ENCODE peak calls at places on chromosomes 13 and 19, in eight cellular contexts. One of them, this sample, is unnamed.

GRCh38 chr19:29837448-29837961 is 25.7 kb downstream of the CCNE1 start:
- DNase-seq in left lung: no peak
- DNase-seq in left ventricle myocardium inferior: no peak
- DNase-seq in astrocyte of the cerebellum: no peak
- DNase-seq in heart right ventricle: no peak
- DNase-seq in endodermal cell: no peak
- DNase-seq in fibroblast of mammary gland: no peak
- DNase-seq in epithelial cell of esophagus: no peak
- DNase-seq in this sample: no peak

GRCh38 chr19:27689734-27690241 is 1523.2 kb downstream of the UQCRFS1 start:
- DNase-seq in left lung: no peak
- DNase-seq in left ventricle myocardium inferior: no peak
- DNase-seq in astrocyte of the cerebellum: no peak
- DNase-seq in heart right ventricle: no peak
- DNase-seq in endodermal cell: no peak
- DNase-seq in fibroblast of mammary gland: no peak
- DNase-seq in epithelial cell of esophagus: no peak
- DNase-seq in this sample: no peak

GRCh38 chr19:55165952-55166529 is 372 bp downstream of the DNAAF3 start:
- DNase-seq in left lung: no peak
- DNase-seq in left ventricle myocardium inferior: peak; percentile 47
- DNase-seq in astrocyte of the cerebellum: peak; percentile 32
- DNase-seq in heart right ventricle: peak; percentile 70
- DNase-seq in endodermal cell: peak; percentile 95
- DNase-seq in fibroblast of mammary gland: peak; percentile 61
- DNase-seq in epithelial cell of esophagus: peak; percentile 90
- DNase-seq in this sample: peak; percentile 79

GRCh38 chr13:66114127-66114526 is 1116.0 kb downstream of the PCDH9 start:
- DNase-seq in left lung: no peak
- DNase-seq in left ventricle myocardium inferior: no peak
- DNase-seq in astrocyte of the cerebellum: no peak
- DNase-seq in heart right ventricle: no peak
- DNase-seq in endodermal cell: no peak
- DNase-seq in fibroblast of mammary gland: peak; percentile 80
- DNase-seq in epithelial cell of esophagus: no peak
- DNase-seq in this sample: no peak

GRCh38 chr13:97648171-97648880 is 214.4 kb downstream of the RAP2A start:
- DNase-seq in left lung: no peak
- DNase-seq in left ventricle myocardium inferior: no peak
- DNase-seq in astrocyte of the cerebellum: no peak
- DNase-seq in heart right ventricle: no peak
- DNase-seq in endodermal cell: peak; percentile 60
- DNase-seq in fibroblast of mammary gland: no peak
- DNase-seq in epithelial cell of esophagus: peak; percentile 84
- DNase-seq in this sample: peak; percentile 44

GRCh38 chr13:20001351-20001750 is 42.8 kb downstream of the ZMYM2 start:
- DNase-seq in left lung: no peak
- DNase-seq in left ventricle myocardium inferior: no peak
- DNase-seq in astrocyte of the cerebellum: no peak
- DNase-seq in heart right ventricle: no peak
- DNase-seq in endodermal cell: no peak
- DNase-seq in fibroblast of mammary gland: no peak
- DNase-seq in epithelial cell of esophagus: no peak
- DNase-seq in this sample: no peak

GRCh38 chr13:111359930-111360329 is 39.5 kb downstream of the TEX29 start:
- DNase-seq in left lung: no peak
- DNase-seq in left ventricle myocardium inferior: no peak
- DNase-seq in astrocyte of the cerebellum: no peak
- DNase-seq in heart right ventricle: no peak
- DNase-seq in endodermal cell: peak; percentile 63
- DNase-seq in fibroblast of mammary gland: no peak
- DNase-seq in epithelial cell of esophagus: no peak
- DNase-seq in this sample: no peak

GRCh38 chr19:13796301-13797057 is 1.2 kb downstream of the ZSWIM4 start:
- DNase-seq in left lung: peak; percentile 78
- DNase-seq in left ventricle myocardium inferior: peak; percentile 76
- DNase-seq in astrocyte of the cerebellum: peak; percentile 91
- DNase-seq in heart right ventricle: peak; percentile 84
- DNase-seq in endodermal cell: peak; percentile 81
- DNase-seq in fibroblast of mammary gland: peak; percentile 97
- DNase-seq in epithelial cell of esophagus: peak; percentile 96
- DNase-seq in this sample: peak; percentile 95

GRCh38 chr19:52522555-52522954 is 4.9 kb upstream of the ZNF808 start:
- DNase-seq in left lung: no peak
- DNase-seq in left ventricle myocardium inferior: no peak
- DNase-seq in astrocyte of the cerebellum: no peak
- DNase-seq in heart right ventricle: no peak
- DNase-seq in endodermal cell: peak; percentile 58
- DNase-seq in fibroblast of mammary gland: no peak
- DNase-seq in epithelial cell of esophagus: no peak
- DNase-seq in this sample: no peak

GRCh38 chr13:110185696-110186095 is 121.3 kb downstream of the COL4A1 start:
- DNase-seq in left lung: no peak
- DNase-seq in left ventricle myocardium inferior: no peak
- DNase-seq in astrocyte of the cerebellum: peak; percentile 22
- DNase-seq in heart right ventricle: no peak
- DNase-seq in endodermal cell: no peak
- DNase-seq in fibroblast of mammary gland: peak; percentile 16
- DNase-seq in epithelial cell of esophagus: no peak
- DNase-seq in this sample: no peak

GRCh38 chr19:17376935-17377600 is at the start of gene PLVAP:
- DNase-seq in left lung: no peak
- DNase-seq in left ventricle myocardium inferior: peak; percentile 36
- DNase-seq in astrocyte of the cerebellum: no peak
- DNase-seq in heart right ventricle: peak; percentile 41
- DNase-seq in endodermal cell: no peak
- DNase-seq in fibroblast of mammary gland: no peak
- DNase-seq in epithelial cell of esophagus: no peak
- DNase-seq in this sample: no peak

GRCh38 chr19:3573162-3573857 is 566 bp downstream of the HMG20B start:
- DNase-seq in left lung: no peak
- DNase-seq in left ventricle myocardium inferior: no peak
- DNase-seq in astrocyte of the cerebellum: no peak
- DNase-seq in heart right ventricle: no peak
- DNase-seq in endodermal cell: no peak
- DNase-seq in fibroblast of mammary gland: no peak
- DNase-seq in epithelial cell of esophagus: no peak
- DNase-seq in this sample: no peak
- TF ChIP-seq CTCF in left lung: no peak
- TF ChIP-seq CTCF in left ventricle myocardium inferior: no peak
- TF ChIP-seq CTCF in astrocyte of the cerebellum: no peak
- TF ChIP-seq CTCF in heart right ventricle: no peak
- TF ChIP-seq CTCF in endodermal cell: no peak
- TF ChIP-seq CTCF in fibroblast of mammary gland: no peak
- TF ChIP-seq CTCF in epithelial cell of esophagus: no peak
- TF ChIP-seq CTCF in this sample: no peak

GRCh38 chr19:47107953-47108746 is 5.4 kb downstream of the ZC3H4 start:
- DNase-seq in left lung: no peak
- DNase-seq in left ventricle myocardium inferior: no peak
- DNase-seq in astrocyte of the cerebellum: no peak
- DNase-seq in heart right ventricle: no peak
- DNase-seq in endodermal cell: peak; percentile 51
- DNase-seq in fibroblast of mammary gland: peak; percentile 49
- DNase-seq in epithelial cell of esophagus: peak; percentile 47
- DNase-seq in this sample: no peak

GRCh38 chr19:47110521-47111080 is 3.0 kb downstream of the ZC3H4 start:
- DNase-seq in left lung: no peak
- DNase-seq in left ventricle myocardium inferior: no peak
- DNase-seq in astrocyte of the cerebellum: no peak
- DNase-seq in heart right ventricle: no peak
- DNase-seq in endodermal cell: no peak
- DNase-seq in fibroblast of mammary gland: no peak
- DNase-seq in epithelial cell of esophagus: no peak
- DNase-seq in this sample: no peak

GRCh38 chr19:47111081-47111589 is 2.4 kb downstream of the ZC3H4 start:
- DNase-seq in left lung: peak; percentile 44
- DNase-seq in left ventricle myocardium inferior: no peak
- DNase-seq in astrocyte of the cerebellum: no peak
- DNase-seq in heart right ventricle: peak; percentile 34
- DNase-seq in endodermal cell: peak; percentile 39
- DNase-seq in fibroblast of mammary gland: no peak
- DNase-seq in epithelial cell of esophagus: no peak
- DNase-seq in this sample: no peak

GRCh38 chr19:47109177-47109540 is 4.4 kb downstream of the ZC3H4 start:
- DNase-seq in left lung: no peak
- DNase-seq in left ventricle myocardium inferior: no peak
- DNase-seq in astrocyte of the cerebellum: no peak
- DNase-seq in heart right ventricle: no peak
- DNase-seq in endodermal cell: no peak
- DNase-seq in fibroblast of mammary gland: no peak
- DNase-seq in epithelial cell of esophagus: no peak
- DNase-seq in this sample: no peak

DNA sequence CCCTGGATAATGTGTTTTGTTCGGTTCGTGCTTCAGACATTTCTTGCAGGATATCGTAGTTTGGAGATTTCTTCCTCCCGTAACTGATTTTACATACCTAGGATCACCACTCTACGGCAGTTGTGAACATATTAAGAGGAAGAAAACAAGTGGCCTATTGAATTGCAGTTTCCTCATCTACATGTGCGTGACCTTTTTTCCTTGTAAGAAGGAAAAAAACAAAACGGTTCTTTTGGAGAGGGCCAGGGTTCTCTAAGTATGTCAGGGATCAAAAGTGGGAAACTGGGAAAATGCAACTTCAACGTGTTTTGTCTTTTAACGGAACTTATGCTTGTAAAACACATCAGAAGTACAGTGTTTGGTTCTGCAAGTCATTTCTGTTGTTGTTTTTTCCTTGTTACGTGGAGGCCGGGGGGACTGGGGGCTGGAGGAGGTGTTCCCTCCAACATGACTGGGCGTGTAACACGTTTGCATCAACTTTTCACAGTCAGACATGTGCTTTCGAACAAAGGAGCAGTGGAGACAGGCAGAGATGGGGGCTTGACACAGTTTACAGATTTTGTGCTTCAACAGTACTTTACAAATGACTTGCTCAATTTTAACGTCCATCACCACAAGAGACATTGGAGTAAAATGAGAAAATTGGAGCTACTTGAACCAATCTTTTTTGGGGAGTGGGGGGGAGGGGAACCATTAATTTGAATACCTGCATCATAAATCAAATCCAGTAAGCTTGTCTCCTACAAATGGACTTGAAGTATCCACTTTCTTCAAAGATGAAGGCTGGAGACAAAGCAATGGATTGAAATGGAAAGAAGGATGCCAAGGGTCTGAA is 3.8 kb downstream of the ZC3H4 start:
- DNase-seq in left lung: no peak
- DNase-seq in left ventricle myocardium inferior: no peak
- DNase-seq in astrocyte of the cerebellum: no peak
- DNase-seq in heart right ventricle: no peak
- DNase-seq in endodermal cell: peak; percentile 58
- DNase-seq in fibroblast of mammary gland: peak; percentile 69
- DNase-seq in epithelial cell of esophagus: peak; percentile 73
- DNase-seq in this sample: peak; percentile 62
- H3K4me3 ChIP-seq in left lung: peak overlapping the region; percentile 79
- H3K4me3 ChIP-seq in left ventricle myocardium inferior: peak overlapping the region; percentile 95
- H3K4me3 ChIP-seq in astrocyte of the cerebellum: peak overlapping the region; percentile 96
- H3K4me3 ChIP-seq in heart right ventricle: peak overlapping the region; percentile 77
- H3K4me3 ChIP-seq in endodermal cell: peak overlapping the region; percentile 97
- H3K4me3 ChIP-seq in fibroblast of mammary gland: peak overlapping the region; percentile 83
- H3K4me3 ChIP-seq in epithelial cell of esophagus: peak overlapping the region; percentile 99
- H3K4me3 ChIP-seq in this sample: peak overlapping the region; percentile 90

GRCh38 chr19:38850231-38850975 is 617 bp upstream of the HNRNPL start:
- DNase-seq in left lung: peak; percentile 100
- DNase-seq in left ventricle myocardium inferior: peak; percentile 99
- DNase-seq in astrocyte of the cerebellum: peak; percentile 100
- DNase-seq in heart right ventricle: peak; percentile 100
- DNase-seq in endodermal cell: peak; percentile 100
- DNase-seq in fibroblast of mammary gland: peak; percentile 100
- DNase-seq in epithelial cell of esophagus: peak; percentile 100
- DNase-seq in this sample: peak; percentile 100
- TF ChIP-seq CTCF in left lung: no peak
- TF ChIP-seq CTCF in left ventricle myocardium inferior: peak; percentile 41
- TF ChIP-seq CTCF in astrocyte of the cerebellum: peak; percentile 10
- TF ChIP-seq CTCF in heart right ventricle: peak; percentile 36
- TF ChIP-seq CTCF in endodermal cell: peak; percentile 49
- TF ChIP-seq CTCF in fibroblast of mammary gland: no peak
- TF ChIP-seq CTCF in epithelial cell of esophagus: no peak
- TF ChIP-seq CTCF in this sample: no peak

GRCh38 chr19:41422456-41422855 is 4.7 kb downstream of the B3GNT8 start:
- DNase-seq in left lung: no peak
- DNase-seq in left ventricle myocardium inferior: peak; percentile 41
- DNase-seq in astrocyte of the cerebellum: no peak
- DNase-seq in heart right ventricle: no peak
- DNase-seq in endodermal cell: no peak
- DNase-seq in fibroblast of mammary gland: no peak
- DNase-seq in epithelial cell of esophagus: no peak
- DNase-seq in this sample: no peak

GRCh38 chr19:41422955-41423354 is 4.2 kb downstream of the B3GNT8 start:
- DNase-seq in left lung: no peak
- DNase-seq in left ventricle myocardium inferior: no peak
- DNase-seq in astrocyte of the cerebellum: no peak
- DNase-seq in heart right ventricle: no peak
- DNase-seq in endodermal cell: no peak
- DNase-seq in fibroblast of mammary gland: no peak
- DNase-seq in epithelial cell of esophagus: no peak
- DNase-seq in this sample: no peak

GRCh38 chr19:41426116-41426841 is 895 bp downstream of the B3GNT8 start:
- DNase-seq in left lung: no peak
- DNase-seq in left ventricle myocardium inferior: peak; percentile 27
- DNase-seq in astrocyte of the cerebellum: no peak
- DNase-seq in heart right ventricle: no peak
- DNase-seq in endodermal cell: no peak
- DNase-seq in fibroblast of mammary gland: no peak
- DNase-seq in epithelial cell of esophagus: no peak
- DNase-seq in this sample: no peak

GRCh38 chr19:41425174-41426115 is 1.7 kb downstream of the B3GNT8 start:
- DNase-seq in left lung: no peak
- DNase-seq in left ventricle myocardium inferior: no peak
- DNase-seq in astrocyte of the cerebellum: no peak
- DNase-seq in heart right ventricle: no peak
- DNase-seq in endodermal cell: no peak
- DNase-seq in fibroblast of mammary gland: no peak
- DNase-seq in epithelial cell of esophagus: no peak
- DNase-seq in this sample: no peak

DNA sequence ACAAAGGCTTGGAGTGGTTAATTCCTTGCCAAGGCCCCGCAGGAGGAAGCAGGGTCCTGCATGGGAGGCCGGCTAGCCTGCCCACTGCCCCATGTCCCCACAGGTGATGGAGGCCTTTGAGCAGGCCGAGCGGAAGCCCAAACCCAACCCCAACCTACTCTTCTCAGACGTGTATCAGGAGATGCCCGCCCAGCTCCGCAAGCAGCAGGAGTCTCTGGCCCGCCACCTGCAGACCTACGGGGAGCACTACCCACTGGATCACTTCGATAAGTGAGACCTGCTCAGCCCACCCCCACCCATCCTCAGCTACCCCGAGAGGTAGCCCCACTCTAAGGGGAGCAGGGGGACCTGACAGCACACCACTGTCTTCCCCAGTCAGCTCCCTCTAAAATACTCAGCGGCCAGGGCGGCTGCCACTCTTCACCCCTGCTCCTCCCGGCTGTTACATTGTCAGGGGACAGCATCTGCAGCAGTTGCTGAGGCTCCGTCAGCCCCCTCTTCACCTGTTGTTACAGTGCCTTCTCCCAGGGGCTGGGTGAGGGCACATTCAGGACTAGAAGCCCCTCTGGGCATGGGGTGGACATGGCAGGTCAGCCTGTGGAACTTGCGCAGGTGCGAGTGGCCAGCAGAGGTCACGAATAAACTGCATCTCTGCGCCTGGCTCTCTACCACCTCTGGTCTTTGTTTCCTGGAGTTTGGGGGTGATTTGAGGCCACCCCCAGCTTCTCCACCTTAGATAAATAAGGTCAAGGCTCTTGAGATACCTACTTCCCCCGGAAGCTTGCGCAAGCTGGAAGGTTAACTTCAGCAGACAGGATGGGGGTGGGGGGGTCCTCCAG is 2.6 kb downstream of the B3GNT8 start:
- DNase-seq in left lung: no peak
- DNase-seq in left ventricle myocardium inferior: no peak
- DNase-seq in astrocyte of the cerebellum: no peak
- DNase-seq in heart right ventricle: no peak
- DNase-seq in endodermal cell: no peak
- DNase-seq in fibroblast of mammary gland: no peak
- DNase-seq in epithelial cell of esophagus: no peak
- DNase-seq in this sample: no peak
- H3K4me3 ChIP-seq in left lung: no peak overlapping the region
- H3K4me3 ChIP-seq in left ventricle myocardium inferior: peak overlapping the region; percentile 74
- H3K4me3 ChIP-seq in astrocyte of the cerebellum: no peak overlapping the region
- H3K4me3 ChIP-seq in heart right ventricle: no peak overlapping the region
- H3K4me3 ChIP-seq in endodermal cell: no peak overlapping the region
- H3K4me3 ChIP-seq in fibroblast of mammary gland: no peak overlapping the region
- H3K4me3 ChIP-seq in epithelial cell of esophagus: no peak overlapping the region
- H3K4me3 ChIP-seq in this sample: no peak overlapping the region